ENCODE peak calls at places on chromosomes 6 and 20, in four cellular contexts. S is A549, A is IMR-90, Z is endothelial cell of umbilical vein. R is an unnamed sample.

GRCh38 chr6:168601101-168601500 is 160.1 kb downstream of the SMOC2 start:
- DNase-seq in S (no peak), A (no peak), Z (no peak), R (peak)

GRCh38 chr6:162058281-162058875 is 669.2 kb downstream of the PRKN start:
- DNase-seq in S (peak), A (no peak), Z (no peak), R (no peak)

GRCh38 chr20:32528291-32528891 is 56.7 kb downstream of the NOL4L start:
- DNase-seq in S (no peak), A (no peak), Z (no peak), R (peak)

GRCh38 chr6:139891471-139891870 is 517.0 kb upstream of the CITED2 start:
- DNase-seq in S (no peak), A (peak), Z (no peak), R (no peak)

GRCh38 chr6:41374618-41375590 is 39.5 kb downstream of the NCR2 start:
- DNase-seq in S (no peak), A (no peak), Z (no peak), R (no peak)

GRCh38 chr6:112827793-112828192 is 480.7 kb downstream of the RFPL4B start:
- DNase-seq in S (no peak), A (no peak), Z (peak), R (peak)

GRCh38 chr6:87540541-87540940 is 49.2 kb downstream of the RARS2 start:
- DNase-seq in S (no peak), A (no peak), Z (peak), R (no peak)

GRCh38 chr20:35478804-35479472 is 23.5 kb downstream of the CEP250 start:
- DNase-seq in S (no peak), A (no peak), Z (no peak), R (no peak)

GRCh38 chr6:14472964-14473363 is 355.4 kb downstream of the CD83 start:
- DNase-seq in S (no peak), A (peak), Z (no peak), R (no peak)

GRCh38 chr6:28134015-28134414 is 7.7 kb upstream of the ZKSCAN8 start:
- DNase-seq in S (peak), A (peak), Z (peak), R (peak)

GRCh38 chr6:17574871-17575560 is 25.1 kb upstream of the FAM8A1 start:
- DNase-seq in S (no peak), A (peak), Z (no peak), R (no peak)

GRCh38 chr6:136932599-136932998 is 10.5 kb downstream of the SLC35D3 start:
- DNase-seq in S (no peak), A (no peak), Z (no peak), R (no peak)

GRCh38 chr6:102520981-102521380 is 1127.5 kb downstream of the GRIK2 start:
- DNase-seq in S (no peak), A (no peak), Z (no peak), R (no peak)

GRCh38 chr20:44089987-44090674 is 96.9 kb downstream of the JPH2 start:
- DNase-seq in S (peak), A (peak), Z (peak), R (peak)

GRCh38 chr6:105401247-105402089 is 1.4 kb downstream of the PREP start:
- DNase-seq in S (no peak), A (peak), Z (no peak), R (no peak)

GRCh38 chr6:96246563-96246962 is 230.8 kb downstream of the FUT9 start:
- DNase-seq in S (no peak), A (no peak), Z (no peak), R (no peak)

GRCh38 chr6:31639043-31639442 is 13.4 kb downstream of the BAG6 start:
- DNase-seq in S (no peak), A (no peak), Z (no peak), R (no peak)

GRCh38 chr6:121405306-121405705 is 30.1 kb upstream of the GJA1 start:
- DNase-seq in S (no peak), A (no peak), Z (no peak), R (no peak)

GRCh38 chr6:125918681-125919566 is 37.6 kb upstream of the HINT3 start:
- DNase-seq in S (peak), A (peak), Z (peak), R (peak)

GRCh38 chr6:47195251-47195650 is 114.5 kb downstream of the TNFRSF21 start:
- DNase-seq in S (no peak), A (peak), Z (peak), R (no peak)

GRCh38 chr20:23082846-23083552 is 3.1 kb downstream of the CD93 start:
- DNase-seq in S (no peak), A (no peak), Z (peak), R (peak)

GRCh38 chr20:24777746-24778145 is 171.3 kb upstream of the CST7 start:
- DNase-seq in S (no peak), A (no peak), Z (no peak), R (no peak)

GRCh38 chr6:152341596-152341995 is 295.6 kb downstream of the SYNE1 start:
- DNase-seq in S (no peak), A (no peak), Z (no peak), R (no peak)

GRCh38 chr6:169427856-169428255 is 174.2 kb upstream of the THBS2 start:
- DNase-seq in S (no peak), A (peak), Z (no peak), R (no peak)

GRCh38 chr6:44120692-44121443 is 6.4 kb downstream of the MRPL14 start:
- DNase-seq in S (no peak), A (no peak), Z (no peak), R (no peak)

DNA sequence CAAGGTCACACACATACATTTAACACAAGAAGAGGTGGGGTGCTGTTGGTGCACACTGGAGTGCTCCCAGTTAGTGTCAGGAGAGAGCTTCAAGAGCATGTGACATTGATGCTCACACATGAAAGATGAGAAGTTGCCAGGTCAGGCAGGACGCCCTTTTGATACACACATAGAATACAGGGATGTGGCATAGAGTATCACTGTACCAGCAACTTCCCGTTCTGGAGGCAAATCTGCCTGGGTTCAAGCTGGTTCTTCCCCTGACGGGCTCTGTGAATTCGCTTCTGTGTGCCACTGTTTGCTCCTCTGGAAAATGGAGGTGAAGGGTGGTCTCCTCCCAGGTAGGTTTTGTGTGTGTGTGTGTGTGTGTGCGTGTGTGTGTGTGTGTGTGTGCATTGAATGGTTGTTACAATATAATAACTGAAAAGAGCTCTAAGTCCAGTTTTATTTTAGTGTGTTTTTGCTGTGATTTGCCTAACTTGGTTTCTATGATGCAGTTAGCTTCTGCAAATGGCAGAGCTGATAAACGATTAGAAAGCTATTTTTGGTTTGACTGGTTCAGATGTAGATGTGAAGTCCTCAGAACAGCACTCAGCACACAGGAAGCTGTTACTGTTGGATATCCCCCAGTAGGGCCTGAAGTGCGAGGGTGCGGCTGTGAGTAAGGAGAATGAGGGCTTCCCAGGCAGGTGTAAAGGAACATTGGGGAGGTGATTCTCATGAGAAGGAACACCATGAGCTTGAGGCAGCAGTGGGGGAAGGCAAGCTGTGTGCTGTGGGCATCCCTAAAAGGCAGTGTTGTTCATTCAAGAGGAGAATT is 53.4 kb downstream of the HIVEP1 start:
- DNase-seq in S (no peak), A (no peak), Z (no peak), R (no peak)
- TF ChIP-seq POLR2A in S (no peak), A (no peak), Z (no peak), R (no peak)

DNA sequence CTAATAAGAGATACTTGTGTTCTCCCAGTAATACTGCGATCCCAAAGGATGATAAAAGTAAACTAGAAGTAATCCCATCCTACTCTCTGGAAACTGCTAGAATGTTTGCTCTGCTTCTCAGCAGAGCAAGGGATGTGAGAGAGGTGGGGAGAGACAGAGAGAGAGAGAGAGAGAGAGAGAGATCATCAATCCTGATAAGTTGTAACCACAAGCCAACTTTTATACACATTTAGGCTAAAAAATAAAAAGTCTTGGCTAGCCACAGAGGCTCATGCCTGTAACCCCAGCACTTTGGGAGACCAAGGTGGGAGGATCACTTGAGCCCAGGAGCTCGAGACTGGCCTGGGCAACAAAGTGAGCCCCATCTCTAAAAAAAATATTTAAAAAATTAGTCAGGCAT is 16.0 kb upstream of the TRIM38 start:
- DNase-seq in S (no peak), A (no peak), Z (no peak), R (no peak)
- TF ChIP-seq POLR2A in S (no peak), A (no peak), Z (no peak), R (no peak)

GRCh38 chr20:45406260-45407066 is 1.6 kb upstream of the DBNDD2 start:
- DNase-seq in S (no peak), A (no peak), Z (peak), R (peak)

GRCh38 chr20:45407783-45408645 is at the start of gene DBNDD2:
- DNase-seq in S (no peak), A (no peak), Z (no peak), R (no peak)

GRCh38 chr20:45408646-45409213 is 641 bp downstream of the DBNDD2 start:
- DNase-seq in S (no peak), A (no peak), Z (no peak), R (no peak)

GRCh38 chr20:45405566-45406259 is 2.4 kb upstream of the DBNDD2 start:
- DNase-seq in S (no peak), A (no peak), Z (peak), R (no peak)

GRCh38 chr20:45407067-45407745 is 883 bp upstream of the DBNDD2 start:
- DNase-seq in S (no peak), A (no peak), Z (peak), R (peak)
- TF ChIP-seq POLR2A in S (no peak), A (no peak), Z (no peak), R (no peak)

GRCh38 chr20:42914302-42914701 is 275.4 kb downstream of the PTPRT start:
- DNase-seq in S (no peak), A (no peak), Z (no peak), R (no peak)
- TF ChIP-seq POLR2A in S (no peak), A (no peak), Z (no peak), R (no peak)

GRCh38 chr20:37927410-37928048 is 24.6 kb downstream of the VSTM2L start:
- DNase-seq in S (no peak), A (no peak), Z (no peak), R (no peak)

GRCh38 chr20:37931153-37931922 is 28.4 kb downstream of the VSTM2L start:
- DNase-seq in S (no peak), A (no peak), Z (no peak), R (no peak)

GRCh38 chr20:37932074-37932473 is 29.1 kb downstream of the VSTM2L start:
- DNase-seq in S (no peak), A (no peak), Z (no peak), R (no peak)

GRCh38 chr20:37926612-37927011 is 23.7 kb downstream of the VSTM2L start:
- DNase-seq in S (no peak), A (no peak), Z (no peak), R (no peak)

DNA sequence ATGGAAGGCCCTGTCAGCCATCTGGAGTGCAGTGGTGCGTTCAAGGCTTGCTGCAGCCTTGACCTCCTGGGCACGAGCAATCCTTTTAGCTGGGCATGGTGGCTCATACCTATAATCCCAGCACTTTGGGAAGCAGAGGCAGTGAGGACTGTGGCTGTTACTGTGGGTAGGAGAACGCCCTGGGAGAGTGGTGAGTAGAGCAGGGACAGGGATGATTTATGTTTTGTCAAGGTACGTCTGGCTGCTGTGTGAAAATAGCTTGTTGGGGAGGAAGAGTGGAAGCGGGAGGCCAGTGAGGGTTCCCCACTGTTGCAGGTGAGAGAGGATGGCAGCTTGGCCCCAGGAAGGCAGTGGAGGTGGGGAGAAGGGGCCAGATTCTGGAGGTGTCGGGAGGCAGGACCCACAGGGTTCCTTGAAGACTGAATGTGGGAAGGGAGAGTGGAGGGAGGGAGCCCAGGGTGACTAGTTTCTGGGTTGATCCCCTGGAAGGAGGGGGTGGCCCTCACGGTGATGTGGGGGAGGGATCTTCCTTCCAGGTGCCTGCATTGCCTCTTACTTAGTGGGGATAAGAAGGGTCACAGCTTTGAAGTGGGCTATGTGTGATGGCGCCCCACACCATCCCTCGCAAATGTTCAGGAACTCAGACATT is 26.6 kb downstream of the VSTM2L start:
- DNase-seq in S (no peak), A (no peak), Z (no peak), R (no peak)
- TF ChIP-seq POLR2A in S (no peak), A (no peak), Z (no peak), R (no peak)

R was measured in testis.